ENCODE peak calls at places on chromosomes 1 and 21, in nine cellular contexts. One of them, this sample, is unnamed.

GRCh38 chr1:239386453-239387303 is at the start of gene CHRM3:
- DNase-seq in neural progenitor cell: peak; percentile 85
- DNase-seq in keratinocyte: no peak
- DNase-seq in astrocyte: peak; percentile 64
- DNase-seq in IMR-90: no peak
- DNase-seq in GM23248: peak; percentile 6
- DNase-seq in fibroblast of lung: peak; percentile 74
- DNase-seq in GM23338: peak; percentile 81
- DNase-seq in H9: peak; percentile 89
- DNase-seq in this sample: no peak

GRCh38 chr21:45022736-45023135 is 51.6 kb upstream of the ADARB1 start:
- DNase-seq in keratinocyte: no peak
- DNase-seq in H9: peak; percentile 12
- DNase-seq in neural progenitor cell: no peak
- DNase-seq in IMR-90: no peak
- DNase-seq in GM23338: no peak
- DNase-seq in GM23248: no peak
- DNase-seq in fibroblast of lung: no peak
- DNase-seq in astrocyte: no peak
- DNase-seq in this sample: no peak

GRCh38 chr1:100539836-100540536 is 2.0 kb downstream of the GPR88 start:
- DNase-seq in GM23338: peak; percentile 66
- DNase-seq in fibroblast of lung: peak; percentile 47
- DNase-seq in neural progenitor cell: peak; percentile 67
- DNase-seq in H9: peak; percentile 57
- DNase-seq in astrocyte: peak; percentile 22
- DNase-seq in IMR-90: peak; percentile 24
- DNase-seq in keratinocyte: no peak
- DNase-seq in GM23248: peak; percentile 55
- DNase-seq in this sample: no peak

GRCh38 chr1:221157026-221157761 is 278.0 kb downstream of the HLX start:
- DNase-seq in GM23248: no peak
- DNase-seq in fibroblast of lung: no peak
- DNase-seq in GM23338: no peak
- DNase-seq in neural progenitor cell: no peak
- DNase-seq in keratinocyte: no peak
- DNase-seq in IMR-90: no peak
- DNase-seq in astrocyte: no peak
- DNase-seq in H9: no peak
- DNase-seq in this sample: no peak

GRCh38 chr1:91885331-91885715 is 628 bp downstream of the TGFBR3 start:
- DNase-seq in keratinocyte: no peak
- DNase-seq in H9: no peak
- DNase-seq in IMR-90: peak; percentile 12
- DNase-seq in neural progenitor cell: peak; percentile 40
- DNase-seq in fibroblast of lung: no peak
- DNase-seq in GM23248: peak; percentile 69
- DNase-seq in astrocyte: no peak
- DNase-seq in GM23338: peak; percentile 11
- DNase-seq in this sample: no peak

GRCh38 chr1:43273708-43274107 is 3.9 kb downstream of the TMEM125 start:
- DNase-seq in astrocyte: no peak
- DNase-seq in neural progenitor cell: no peak
- DNase-seq in GM23338: no peak
- DNase-seq in fibroblast of lung: no peak
- DNase-seq in H9: peak; percentile 23
- DNase-seq in keratinocyte: no peak
- DNase-seq in GM23248: no peak
- DNase-seq in IMR-90: no peak
- DNase-seq in this sample: no peak

GRCh38 chr1:35850051-35850450 is 33.0 kb upstream of the AGO1 start:
- DNase-seq in fibroblast of lung: peak; percentile 20
- DNase-seq in neural progenitor cell: no peak
- DNase-seq in IMR-90: no peak
- DNase-seq in astrocyte: peak; percentile 13
- DNase-seq in GM23248: no peak
- DNase-seq in keratinocyte: no peak
- DNase-seq in H9: no peak
- DNase-seq in GM23338: peak; percentile 69
- DNase-seq in this sample: no peak

GRCh38 chr1:95384570-95384969 is 150.6 kb downstream of the RWDD3 start:
- DNase-seq in fibroblast of lung: peak; percentile 3
- DNase-seq in GM23338: peak; percentile 83
- DNase-seq in IMR-90: peak; percentile 1
- DNase-seq in neural progenitor cell: peak; percentile 79
- DNase-seq in astrocyte: no peak
- DNase-seq in keratinocyte: peak; percentile 5
- DNase-seq in H9: peak; percentile 74
- DNase-seq in GM23248: peak; percentile 16
- DNase-seq in this sample: peak; percentile 17

GRCh38 chr1:29602203-29602602 is 365.9 kb downstream of the PTPRU start:
- DNase-seq in astrocyte: no peak
- DNase-seq in GM23248: no peak
- DNase-seq in GM23338: no peak
- DNase-seq in fibroblast of lung: no peak
- DNase-seq in keratinocyte: no peak
- DNase-seq in neural progenitor cell: no peak
- DNase-seq in IMR-90: no peak
- DNase-seq in H9: no peak
- DNase-seq in this sample: no peak

GRCh38 chr1:29599826-29600225 is 363.5 kb downstream of the PTPRU start:
- DNase-seq in astrocyte: no peak
- DNase-seq in H9: no peak
- DNase-seq in GM23248: no peak
- DNase-seq in fibroblast of lung: no peak
- DNase-seq in neural progenitor cell: no peak
- DNase-seq in keratinocyte: no peak
- DNase-seq in GM23338: no peak
- DNase-seq in IMR-90: no peak
- DNase-seq in this sample: no peak

GRCh38 chr1:29601021-29601420 is 364.7 kb downstream of the PTPRU start:
- DNase-seq in astrocyte: no peak
- DNase-seq in GM23248: no peak
- DNase-seq in GM23338: no peak
- DNase-seq in fibroblast of lung: no peak
- DNase-seq in neural progenitor cell: no peak
- DNase-seq in IMR-90: no peak
- DNase-seq in H9: no peak
- DNase-seq in keratinocyte: no peak
- DNase-seq in this sample: no peak

GRCh38 chr1:29607236-29607635 is 370.9 kb downstream of the PTPRU start:
- DNase-seq in fibroblast of lung: no peak
- DNase-seq in GM23338: peak; percentile 56
- DNase-seq in keratinocyte: no peak
- DNase-seq in IMR-90: no peak
- DNase-seq in neural progenitor cell: no peak
- DNase-seq in astrocyte: no peak
- DNase-seq in GM23248: no peak
- DNase-seq in H9: no peak
- DNase-seq in this sample: no peak

DNA sequence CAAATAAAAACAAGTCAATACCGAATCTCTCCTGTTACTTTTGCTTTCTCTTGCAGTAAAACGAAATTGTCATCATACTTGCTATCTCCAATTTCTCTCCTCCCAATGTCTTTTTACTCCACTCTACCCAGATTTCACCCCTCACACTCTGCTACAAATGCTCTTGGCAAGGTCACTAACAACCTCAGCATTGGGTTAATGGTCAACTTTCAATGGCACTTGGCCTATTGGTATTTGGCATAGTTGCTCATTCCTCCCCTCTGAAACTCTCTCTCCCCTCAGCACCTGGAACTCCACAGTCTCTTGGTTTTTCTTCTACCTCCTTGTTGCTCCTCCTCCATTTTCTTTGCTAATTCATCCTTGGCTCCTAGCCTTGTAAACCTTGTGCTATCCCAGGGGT is 367.3 kb downstream of the PTPRU start:
- DNase-seq in keratinocyte: no peak
- DNase-seq in fibroblast of lung: no peak
- DNase-seq in astrocyte: no peak
- DNase-seq in IMR-90: no peak
- DNase-seq in neural progenitor cell: no peak
- DNase-seq in H9: no peak
- DNase-seq in GM23248: no peak
- DNase-seq in GM23338: no peak
- DNase-seq in this sample: no peak
- H3K4me2 ChIP-seq in keratinocyte: no peak overlapping the region
- H3K4me2 ChIP-seq in fibroblast of lung: no peak overlapping the region
- H3K4me2 ChIP-seq in astrocyte: no peak overlapping the region
- H3K4me2 ChIP-seq in IMR-90: no peak overlapping the region
- H3K4me2 ChIP-seq in neural progenitor cell: no peak overlapping the region
- H3K4me2 ChIP-seq in H9: no peak overlapping the region
- H3K4me2 ChIP-seq in GM23248: no peak overlapping the region
- H3K4me2 ChIP-seq in GM23338: no peak overlapping the region
- H3K4me2 ChIP-seq in this sample: no peak overlapping the region

GRCh38 chr1:201758508-201759050 is 70.4 kb upstream of the IPO9 start:
- DNase-seq in H9: no peak
- DNase-seq in fibroblast of lung: no peak
- DNase-seq in neural progenitor cell: no peak
- DNase-seq in GM23248: no peak
- DNase-seq in keratinocyte: no peak
- DNase-seq in astrocyte: no peak
- DNase-seq in IMR-90: no peak
- DNase-seq in GM23338: no peak
- DNase-seq in this sample: no peak

GRCh38 chr1:201761871-201762270 is 67.1 kb upstream of the IPO9 start:
- DNase-seq in H9: no peak
- DNase-seq in astrocyte: no peak
- DNase-seq in fibroblast of lung: no peak
- DNase-seq in neural progenitor cell: no peak
- DNase-seq in IMR-90: no peak
- DNase-seq in GM23338: no peak
- DNase-seq in keratinocyte: no peak
- DNase-seq in GM23248: no peak
- DNase-seq in this sample: no peak

GRCh38 chr1:201761178-201761577 is 67.8 kb upstream of the IPO9 start:
- DNase-seq in neural progenitor cell: no peak
- DNase-seq in IMR-90: no peak
- DNase-seq in H9: no peak
- DNase-seq in keratinocyte: no peak
- DNase-seq in GM23248: peak; percentile 52
- DNase-seq in astrocyte: no peak
- DNase-seq in fibroblast of lung: no peak
- DNase-seq in GM23338: no peak
- DNase-seq in this sample: no peak

GRCh38 chr1:201760516-201760915 is 68.4 kb upstream of the IPO9 start:
- DNase-seq in neural progenitor cell: peak; percentile 53
- DNase-seq in IMR-90: peak; percentile 50
- DNase-seq in fibroblast of lung: peak; percentile 64
- DNase-seq in GM23338: peak; percentile 48
- DNase-seq in H9: no peak
- DNase-seq in keratinocyte: no peak
- DNase-seq in astrocyte: peak; percentile 56
- DNase-seq in GM23248: peak; percentile 67
- DNase-seq in this sample: no peak

DNA sequence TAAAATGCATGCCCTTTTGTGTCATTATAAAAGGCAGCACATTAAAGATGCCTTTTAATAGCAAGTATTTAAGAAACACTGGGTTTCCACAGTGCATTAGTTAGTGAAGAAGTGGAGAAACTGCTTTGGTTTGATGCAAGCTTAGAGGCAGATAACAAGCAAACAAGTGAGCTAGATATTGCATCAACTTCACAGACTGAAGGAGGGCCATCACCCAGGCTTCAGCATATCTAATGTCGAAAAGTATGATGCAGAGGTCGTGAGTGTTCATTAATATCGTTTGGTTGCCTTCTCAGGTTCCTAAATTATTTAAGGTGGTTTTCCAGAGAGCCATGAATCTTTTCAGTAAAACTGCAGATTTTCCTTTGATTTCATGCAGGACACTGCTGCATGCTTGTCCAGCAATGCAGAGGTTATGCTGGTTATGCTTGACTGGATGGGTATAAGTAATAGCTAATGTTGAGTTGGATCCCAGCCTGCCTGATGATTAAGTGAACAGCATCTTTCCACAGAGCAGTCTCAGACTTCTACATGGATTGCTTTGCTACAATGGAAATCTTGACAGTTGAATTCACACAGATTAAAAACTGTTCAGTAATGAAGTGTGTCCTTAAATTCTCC is 69.7 kb upstream of the IPO9 start:
- DNase-seq in GM23248: peak; percentile 91
- DNase-seq in fibroblast of lung: peak; percentile 90
- DNase-seq in keratinocyte: no peak
- DNase-seq in H9: no peak
- DNase-seq in astrocyte: peak; percentile 89
- DNase-seq in IMR-90: peak; percentile 59
- DNase-seq in neural progenitor cell: no peak
- DNase-seq in GM23338: no peak
- DNase-seq in this sample: no peak
- H4K20me1 ChIP-seq in GM23248: no peaks in the 10 kb centered on the region
- H4K20me1 ChIP-seq in fibroblast of lung: peaks cover 8% of the 10 kb centered on the region
- H4K20me1 ChIP-seq in keratinocyte: no peaks in the 10 kb centered on the region
- H4K20me1 ChIP-seq in H9: no peaks in the 10 kb centered on the region
- H4K20me1 ChIP-seq in astrocyte: peaks cover 39% of the 10 kb centered on the region
- H4K20me1 ChIP-seq in IMR-90: peaks cover 69% of the 10 kb centered on the region
- H4K20me1 ChIP-seq in neural progenitor cell: no peaks in the 10 kb centered on the region
- H4K20me1 ChIP-seq in GM23338: no peaks in the 10 kb centered on the region
- H4K20me1 ChIP-seq in this sample: no peaks in the 10 kb centered on the region

DNA sequence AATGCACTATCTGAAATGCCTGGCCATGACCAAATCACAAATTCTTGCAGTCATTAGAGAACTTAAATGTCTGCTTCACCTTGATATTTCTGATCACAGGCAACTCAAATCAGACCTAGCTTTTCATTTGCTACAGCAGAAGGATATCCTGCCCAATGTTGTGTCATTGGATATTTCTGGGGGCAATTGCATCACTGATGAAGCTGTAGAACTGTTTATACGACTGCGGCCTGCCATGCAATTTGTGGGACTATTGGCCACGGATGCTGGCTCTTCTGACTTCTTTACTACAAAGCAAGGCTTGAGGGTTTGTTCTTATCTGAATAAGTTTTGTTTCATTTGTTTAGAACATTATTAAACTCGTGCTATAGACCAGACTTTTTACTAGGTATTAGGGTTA is 14.9 kb downstream of the ZYG11A start:
- DNase-seq in keratinocyte: no peak
- DNase-seq in IMR-90: peak; percentile 38
- DNase-seq in GM23338: no peak
- DNase-seq in neural progenitor cell: no peak
- DNase-seq in H9: no peak
- DNase-seq in astrocyte: no peak
- DNase-seq in GM23248: no peak
- DNase-seq in fibroblast of lung: no peak
- DNase-seq in this sample: no peak
- H3K4me2 ChIP-seq in keratinocyte: no peak overlapping the region
- H3K4me2 ChIP-seq in IMR-90: no peak overlapping the region
- H3K4me2 ChIP-seq in GM23338: no peak overlapping the region
- H3K4me2 ChIP-seq in neural progenitor cell: no peak overlapping the region
- H3K4me2 ChIP-seq in H9: no peak overlapping the region
- H3K4me2 ChIP-seq in astrocyte: no peak overlapping the region
- H3K4me2 ChIP-seq in GM23248: no peak overlapping the region
- H3K4me2 ChIP-seq in fibroblast of lung: no peak overlapping the region
- H3K4me2 ChIP-seq in this sample: no peak overlapping the region

DNA sequence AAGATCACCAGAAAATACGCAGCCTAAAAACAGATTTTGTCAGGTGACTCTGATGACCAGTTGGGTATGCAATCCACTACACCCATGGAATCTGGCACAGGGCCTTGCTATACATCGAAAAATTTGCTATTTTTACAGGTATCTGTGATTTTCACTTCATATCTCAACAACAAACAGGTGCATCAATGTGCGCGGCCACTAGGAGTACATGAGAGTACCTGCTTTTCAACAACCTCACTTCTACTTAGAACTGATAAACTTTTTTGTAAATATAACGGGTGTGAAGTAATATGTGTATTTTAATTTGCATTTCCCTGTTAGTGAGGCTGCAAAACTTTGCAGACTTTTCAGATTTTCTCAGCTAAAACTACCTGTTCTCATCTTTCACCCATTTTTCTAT is 80.8 kb downstream of the SLC45A1 start:
- DNase-seq in neural progenitor cell: no peak
- DNase-seq in fibroblast of lung: no peak
- DNase-seq in GM23248: no peak
- DNase-seq in GM23338: no peak
- DNase-seq in H9: no peak
- DNase-seq in astrocyte: no peak
- DNase-seq in keratinocyte: no peak
- DNase-seq in IMR-90: no peak
- DNase-seq in this sample: no peak
- H4K20me1 ChIP-seq in neural progenitor cell: peaks cover 40% of the 10 kb centered on the region
- H4K20me1 ChIP-seq in fibroblast of lung: no peaks in the 10 kb centered on the region
- H4K20me1 ChIP-seq in GM23248: no peaks in the 10 kb centered on the region
- H4K20me1 ChIP-seq in GM23338: peaks cover 13% of the 10 kb centered on the region
- H4K20me1 ChIP-seq in H9: no peaks in the 10 kb centered on the region
- H4K20me1 ChIP-seq in astrocyte: no peaks in the 10 kb centered on the region
- H4K20me1 ChIP-seq in keratinocyte: no peaks in the 10 kb centered on the region
- H4K20me1 ChIP-seq in IMR-90: peaks cover 26% of the 10 kb centered on the region
- H4K20me1 ChIP-seq in this sample: no peaks in the 10 kb centered on the region